ENCODE peak calls at places on chromosomes 6 and 20, in nine cellular contexts. One of them, this sample, is unnamed.

GRCh38 chr20:39117486-39117885 is 155.3 kb downstream of the DHX35 start:
- DNase-seq in astrocyte of the spinal cord: peak
- DNase-seq in BJ: no peak
- DNase-seq in SK-N-SH: no peak
- DNase-seq in uterus: no peak
- DNase-seq in GM23248: peak
- DNase-seq in ovary: no peak
- DNase-seq in right lobe of liver: peak
- DNase-seq in endodermal cell: no peak
- DNase-seq in this sample: peak

GRCh38 chr6:8526619-8527018 is 91.3 kb upstream of the SLC35B3 start:
- DNase-seq in astrocyte of the spinal cord: no peak
- DNase-seq in BJ: no peak
- DNase-seq in SK-N-SH: no peak
- DNase-seq in uterus: no peak
- DNase-seq in GM23248: no peak
- DNase-seq in ovary: no peak
- DNase-seq in right lobe of liver: no peak
- DNase-seq in endodermal cell: peak
- DNase-seq in this sample: no peak

GRCh38 chr6:43812850-43813584 is 43.0 kb downstream of the VEGFA start:
- DNase-seq in astrocyte of the spinal cord: no peak
- DNase-seq in BJ: no peak
- DNase-seq in SK-N-SH: no peak
- DNase-seq in uterus: no peak
- DNase-seq in GM23248: no peak
- DNase-seq in ovary: no peak
- DNase-seq in right lobe of liver: no peak
- DNase-seq in endodermal cell: no peak
- DNase-seq in this sample: peak

GRCh38 chr6:19268117-19268516 is 569.1 kb upstream of the ID4 start:
- DNase-seq in astrocyte of the spinal cord: no peak
- DNase-seq in BJ: no peak
- DNase-seq in SK-N-SH: no peak
- DNase-seq in uterus: no peak
- DNase-seq in GM23248: no peak
- DNase-seq in ovary: no peak
- DNase-seq in right lobe of liver: no peak
- DNase-seq in endodermal cell: no peak
- DNase-seq in this sample: no peak

GRCh38 chr20:37382539-37383120 is 36.7 kb downstream of the SRC start:
- DNase-seq in astrocyte of the spinal cord: no peak
- DNase-seq in BJ: no peak
- DNase-seq in SK-N-SH: peak
- DNase-seq in uterus: no peak
- DNase-seq in GM23248: no peak
- DNase-seq in ovary: peak
- DNase-seq in right lobe of liver: no peak
- DNase-seq in endodermal cell: peak
- DNase-seq in this sample: no peak

GRCh38 chr6:165184192-165184979 is 125.0 kb downstream of the C6orf118 start:
- DNase-seq in astrocyte of the spinal cord: no peak
- DNase-seq in BJ: no peak
- DNase-seq in SK-N-SH: no peak
- DNase-seq in uterus: no peak
- DNase-seq in GM23248: peak
- DNase-seq in ovary: no peak
- DNase-seq in right lobe of liver: no peak
- DNase-seq in endodermal cell: no peak
- DNase-seq in this sample: peak

GRCh38 chr6:53611342-53611741 is 54.2 kb downstream of the KLHL31 start:
- DNase-seq in astrocyte of the spinal cord: no peak
- DNase-seq in BJ: no peak
- DNase-seq in SK-N-SH: no peak
- DNase-seq in uterus: no peak
- DNase-seq in GM23248: no peak
- DNase-seq in ovary: no peak
- DNase-seq in right lobe of liver: no peak
- DNase-seq in endodermal cell: no peak
- DNase-seq in this sample: peak

GRCh38 chr6:15096894-15097837 is 148.7 kb upstream of the JARID2 start:
- DNase-seq in astrocyte of the spinal cord: no peak
- DNase-seq in BJ: no peak
- DNase-seq in SK-N-SH: no peak
- DNase-seq in uterus: no peak
- DNase-seq in GM23248: peak
- DNase-seq in ovary: no peak
- DNase-seq in right lobe of liver: no peak
- DNase-seq in endodermal cell: no peak
- DNase-seq in this sample: no peak

GRCh38 chr6:144559865-144560603 is 274.9 kb downstream of the UTRN start:
- DNase-seq in astrocyte of the spinal cord: peak
- DNase-seq in BJ: no peak
- DNase-seq in SK-N-SH: peak
- DNase-seq in uterus: no peak
- DNase-seq in GM23248: peak
- DNase-seq in ovary: no peak
- DNase-seq in right lobe of liver: no peak
- DNase-seq in endodermal cell: no peak
- DNase-seq in this sample: no peak

GRCh38 chr6:30219244-30219643 is 6.0 kb upstream of the TRIM26 start:
- DNase-seq in astrocyte of the spinal cord: peak
- DNase-seq in BJ: no peak
- DNase-seq in SK-N-SH: peak
- DNase-seq in uterus: no peak
- DNase-seq in GM23248: peak
- DNase-seq in ovary: no peak
- DNase-seq in right lobe of liver: no peak
- DNase-seq in endodermal cell: peak
- DNase-seq in this sample: peak

GRCh38 chr20:54176610-54177009 is 2.8 kb upstream of the CYP24A1 start:
- DNase-seq in astrocyte of the spinal cord: no peak
- DNase-seq in BJ: no peak
- DNase-seq in SK-N-SH: no peak
- DNase-seq in uterus: no peak
- DNase-seq in GM23248: peak
- DNase-seq in ovary: no peak
- DNase-seq in right lobe of liver: no peak
- DNase-seq in endodermal cell: no peak
- DNase-seq in this sample: peak

GRCh38 chr6:29014729-29015608 is 9.9 kb upstream of the ZNF311 start:
- DNase-seq in astrocyte of the spinal cord: no peak
- DNase-seq in BJ: no peak
- DNase-seq in SK-N-SH: no peak
- DNase-seq in uterus: no peak
- DNase-seq in GM23248: no peak
- DNase-seq in ovary: no peak
- DNase-seq in right lobe of liver: no peak
- DNase-seq in endodermal cell: no peak
- DNase-seq in this sample: peak

GRCh38 chr20:55253765-55254164 is 751.6 kb downstream of the CBLN4 start:
- DNase-seq in astrocyte of the spinal cord: peak
- DNase-seq in BJ: no peak
- DNase-seq in SK-N-SH: no peak
- DNase-seq in uterus: no peak
- DNase-seq in GM23248: no peak
- DNase-seq in ovary: no peak
- DNase-seq in right lobe of liver: no peak
- DNase-seq in endodermal cell: no peak
- DNase-seq in this sample: peak

GRCh38 chr20:55255016-55255415 is 750.3 kb downstream of the CBLN4 start:
- DNase-seq in astrocyte of the spinal cord: no peak
- DNase-seq in BJ: no peak
- DNase-seq in SK-N-SH: no peak
- DNase-seq in uterus: no peak
- DNase-seq in GM23248: no peak
- DNase-seq in ovary: no peak
- DNase-seq in right lobe of liver: no peak
- DNase-seq in endodermal cell: no peak
- DNase-seq in this sample: no peak

GRCh38 chr20:55252525-55252924 is 752.8 kb downstream of the CBLN4 start:
- DNase-seq in astrocyte of the spinal cord: no peak
- DNase-seq in BJ: no peak
- DNase-seq in SK-N-SH: no peak
- DNase-seq in uterus: no peak
- DNase-seq in GM23248: no peak
- DNase-seq in ovary: peak
- DNase-seq in right lobe of liver: no peak
- DNase-seq in endodermal cell: no peak
- DNase-seq in this sample: no peak

DNA sequence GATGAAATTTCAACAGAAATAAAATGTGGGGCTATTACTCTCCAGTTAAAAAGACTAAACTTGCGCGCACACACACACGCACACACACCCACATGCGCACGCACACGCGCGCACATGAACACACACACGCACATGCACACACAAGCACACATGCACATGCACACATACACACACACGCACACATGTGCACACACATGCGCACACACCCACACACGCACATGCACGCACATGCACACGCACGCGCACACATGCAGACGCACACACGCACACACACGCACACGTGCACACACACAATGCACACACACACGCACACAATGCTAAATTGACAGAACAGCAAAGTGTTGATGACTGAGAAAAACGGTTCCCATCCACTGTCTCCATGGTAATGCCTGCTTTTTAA is 754.1 kb downstream of the CBLN4 start:
- DNase-seq in astrocyte of the spinal cord: no peak
- DNase-seq in BJ: no peak
- DNase-seq in SK-N-SH: no peak
- DNase-seq in uterus: no peak
- DNase-seq in GM23248: no peak
- DNase-seq in ovary: no peak
- DNase-seq in right lobe of liver: no peak
- DNase-seq in endodermal cell: no peak
- DNase-seq in this sample: no peak
- H3K4me3 ChIP-seq in astrocyte of the spinal cord: no peak
- H3K4me3 ChIP-seq in BJ: no peak
- H3K4me3 ChIP-seq in SK-N-SH: no peak
- H3K4me3 ChIP-seq in uterus: no peak
- H3K4me3 ChIP-seq in GM23248: no peak
- H3K4me3 ChIP-seq in ovary: no peak
- H3K4me3 ChIP-seq in right lobe of liver: no peak
- H3K4me3 ChIP-seq in endodermal cell: no peak
- H3K4me3 ChIP-seq in this sample: no peak

DNA sequence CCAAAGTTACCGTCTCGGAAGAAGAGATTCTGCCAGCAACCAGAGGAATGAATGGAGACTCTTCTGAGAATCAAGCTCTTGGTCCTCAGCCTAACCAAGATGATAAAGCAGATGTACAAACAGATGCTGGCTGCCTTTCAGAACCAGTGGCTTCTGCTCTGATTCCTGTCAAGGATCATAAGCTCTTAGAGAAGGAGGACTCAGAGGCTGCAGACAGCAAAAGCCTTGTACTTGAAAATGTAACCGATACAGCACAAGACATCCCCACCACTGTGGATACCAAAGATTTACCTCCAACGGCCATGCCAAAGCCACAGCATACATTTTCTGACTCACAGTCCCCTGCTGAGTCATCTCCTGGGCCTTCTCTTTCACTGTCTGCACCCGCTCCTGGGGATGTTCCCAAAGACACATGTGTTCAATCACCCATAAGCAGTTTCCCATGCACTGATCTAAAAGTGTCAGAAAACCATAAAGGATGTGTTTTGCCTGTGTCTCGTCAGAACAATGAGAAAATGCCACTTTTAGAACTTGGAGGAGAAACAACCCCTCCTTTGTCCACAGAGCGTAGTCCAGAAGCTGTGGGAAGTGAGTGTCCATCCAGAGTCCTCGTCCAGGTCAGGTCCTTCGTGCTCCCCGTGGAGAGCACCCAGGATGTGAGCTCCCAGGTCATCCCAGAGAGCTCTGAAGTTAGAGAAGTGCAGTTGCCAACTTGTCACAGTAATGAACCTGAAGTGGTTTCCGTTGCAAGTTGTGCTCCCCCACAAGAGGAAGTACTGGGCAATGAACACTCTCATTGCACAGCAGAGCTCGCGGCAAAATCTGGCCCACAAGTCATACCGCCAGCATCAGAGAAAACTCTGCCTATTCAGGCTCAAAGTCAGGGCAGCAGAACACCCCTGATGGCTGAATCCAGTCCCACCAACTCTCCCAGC is 109.6 kb downstream of the RTN4IP1 start:
- DNase-seq in astrocyte of the spinal cord: peak
- DNase-seq in BJ: peak
- DNase-seq in SK-N-SH: no peak
- DNase-seq in uterus: no peak
- DNase-seq in GM23248: peak
- DNase-seq in ovary: no peak
- DNase-seq in right lobe of liver: peak
- DNase-seq in endodermal cell: no peak
- DNase-seq in this sample: peak
- H3K4me3 ChIP-seq in astrocyte of the spinal cord: peak
- H3K4me3 ChIP-seq in BJ: no peak
- H3K4me3 ChIP-seq in SK-N-SH: peak
- H3K4me3 ChIP-seq in uterus: no peak
- H3K4me3 ChIP-seq in GM23248: peak
- H3K4me3 ChIP-seq in ovary: no peak
- H3K4me3 ChIP-seq in right lobe of liver: no peak
- H3K4me3 ChIP-seq in endodermal cell: no peak
- H3K4me3 ChIP-seq in this sample: peak

GRCh38 chr6:1162367-1163275 is 149.3 kb upstream of the FOXQ1 start:
- DNase-seq in astrocyte of the spinal cord: no peak
- DNase-seq in BJ: no peak
- DNase-seq in SK-N-SH: no peak
- DNase-seq in uterus: no peak
- DNase-seq in GM23248: no peak
- DNase-seq in ovary: no peak
- DNase-seq in right lobe of liver: no peak
- DNase-seq in endodermal cell: no peak
- DNase-seq in this sample: no peak
- H3K4me3 ChIP-seq in astrocyte of the spinal cord: no peak
- H3K4me3 ChIP-seq in BJ: no peak
- H3K4me3 ChIP-seq in SK-N-SH: peak
- H3K4me3 ChIP-seq in uterus: no peak
- H3K4me3 ChIP-seq in GM23248: no peak
- H3K4me3 ChIP-seq in ovary: no peak
- H3K4me3 ChIP-seq in right lobe of liver: peak
- H3K4me3 ChIP-seq in endodermal cell: peak
- H3K4me3 ChIP-seq in this sample: no peak

DNA sequence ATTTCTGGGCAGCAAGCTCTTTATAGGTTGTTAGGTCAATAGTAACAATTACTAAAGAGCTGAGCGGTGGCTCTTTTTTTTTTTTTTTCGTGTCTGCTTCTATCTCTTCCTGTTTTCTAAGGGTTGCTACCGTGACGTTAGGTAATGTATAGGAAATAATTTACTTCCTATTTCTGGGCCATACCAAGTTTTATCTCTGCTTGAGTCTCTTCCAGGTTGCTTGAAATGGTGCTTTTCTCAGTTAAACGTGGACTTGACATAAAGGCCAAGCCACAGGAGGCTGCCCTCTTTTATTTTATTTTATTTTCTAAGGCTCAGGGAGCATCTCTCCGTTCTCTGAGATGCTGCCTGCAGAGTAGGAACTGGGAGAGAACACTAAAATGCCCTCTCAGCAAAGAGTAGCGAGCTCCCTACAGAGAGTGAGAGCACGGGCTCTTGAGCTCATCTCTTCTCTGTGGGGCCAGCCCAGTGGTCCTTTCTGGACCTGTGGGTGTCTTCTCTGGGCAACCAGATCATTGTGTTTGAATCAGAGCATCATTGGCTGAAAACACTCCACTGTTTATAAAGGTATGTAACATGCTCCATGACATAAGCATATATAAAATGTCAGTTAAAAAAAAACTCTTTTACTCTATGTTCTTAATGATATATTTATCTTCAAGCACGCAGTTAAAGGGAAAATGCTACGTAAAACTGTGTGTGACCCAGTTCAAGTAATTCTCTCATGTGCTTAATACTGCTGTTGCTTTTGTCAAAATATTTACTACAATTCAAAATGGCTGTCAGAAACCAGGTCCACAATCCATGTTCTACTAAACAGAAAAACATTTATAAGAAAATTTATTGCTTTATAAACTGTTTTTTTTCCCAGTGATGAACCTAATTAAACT is at the start of gene ZNF831:
- DNase-seq in astrocyte of the spinal cord: no peak
- DNase-seq in BJ: no peak
- DNase-seq in SK-N-SH: no peak
- DNase-seq in uterus: no peak
- DNase-seq in GM23248: no peak
- DNase-seq in ovary: no peak
- DNase-seq in right lobe of liver: no peak
- DNase-seq in endodermal cell: no peak
- DNase-seq in this sample: no peak
- H3K4me3 ChIP-seq in astrocyte of the spinal cord: no peak
- H3K4me3 ChIP-seq in BJ: no peak
- H3K4me3 ChIP-seq in SK-N-SH: no peak
- H3K4me3 ChIP-seq in uterus: no peak
- H3K4me3 ChIP-seq in GM23248: no peak
- H3K4me3 ChIP-seq in ovary: no peak
- H3K4me3 ChIP-seq in right lobe of liver: no peak
- H3K4me3 ChIP-seq in endodermal cell: no peak
- H3K4me3 ChIP-seq in this sample: no peak